ENCODE peak calls at places on chromosomes 3 and 15, in nine cellular contexts. M is colonic mucosa; X is fibroblast of lung; Z is spleen; E is left ventricle myocardium inferior; C is GM10248; O is gastrocnemius medialis; P is OCI-LY7; U is CD8-positive, alpha-beta T cell. L is an unnamed sample.

GRCh38 chr3:4633078-4634004 is 140.2 kb downstream of the ITPR1 start:
- DNase-seq in M (no peak), X (peak), Z (no peak), E (no peak), C (peak), O (no peak), P (peak), U (no peak), L (peak)

GRCh38 chr3:170712336-170712735 is 126.5 kb upstream of the SLC7A14 start:
- DNase-seq in M (no peak), X (peak), Z (no peak), E (no peak), C (no peak), O (no peak), P (no peak), U (no peak), L (no peak)

GRCh38 chr3:167851171-167851570 is 115.7 kb downstream of the SERPINI1 start:
- DNase-seq in M (no peak), X (peak), Z (no peak), E (no peak), C (no peak), O (no peak), P (no peak), U (no peak), L (no peak)

GRCh38 chr15:88255109-88255495 is 1.4 kb downstream of the NTRK3 start:
- DNase-seq in M (no peak), X (no peak), Z (no peak), E (no peak), C (no peak), O (no peak), P (no peak), U (no peak), L (no peak)

GRCh38 chr3:42906085-42906904 is at the start of gene ZNF662:
- DNase-seq in M (peak), X (peak), Z (peak), E (peak), C (no peak), O (peak), P (no peak), U (peak), L (no peak)

GRCh38 chr15:83323296-83323711 is 38.8 kb upstream of the BNC1 start:
- DNase-seq in M (no peak), X (peak), Z (no peak), E (no peak), C (no peak), O (no peak), P (no peak), U (no peak), L (no peak)

GRCh38 chr3:10557783-10558373 is 52.5 kb upstream of the ATP2B2 start:
- DNase-seq in M (no peak), X (peak), Z (no peak), E (no peak), C (no peak), O (no peak), P (no peak), U (no peak), L (no peak)

GRCh38 chr15:88513195-88513594 is 33.3 kb downstream of the DET1 start:
- DNase-seq in M (no peak), X (peak), Z (no peak), E (no peak), C (no peak), O (no peak), P (no peak), U (no peak), L (no peak)

GRCh38 chr3:39189150-39189510 is 3.3 kb downstream of the XIRP1 start:
- DNase-seq in M (no peak), X (no peak), Z (no peak), E (no peak), C (no peak), O (no peak), P (no peak), U (no peak), L (no peak)

GRCh38 chr15:40343512-40343911 is 2.8 kb upstream of the CCDC9B start:
- DNase-seq in M (no peak), X (peak), Z (no peak), E (no peak), C (no peak), O (no peak), P (no peak), U (no peak), L (peak)

GRCh38 chr15:60477991-60478632 is 830 bp downstream of the ICE2 start:
- DNase-seq in M (peak), X (peak), Z (no peak), E (no peak), C (peak), O (no peak), P (peak), U (no peak), L (peak)

GRCh38 chr3:128144512-128144911 is 8.8 kb upstream of the EEFSEC start:
- DNase-seq in M (no peak), X (no peak), Z (no peak), E (no peak), C (no peak), O (no peak), P (no peak), U (no peak), L (no peak)

GRCh38 chr3:123685780-123686179 is 100.9 kb upstream of the HACD2 start:
- DNase-seq in M (no peak), X (no peak), Z (no peak), E (no peak), C (no peak), O (no peak), P (no peak), U (no peak), L (no peak)

GRCh38 chr15:72128360-72128759 is 10.2 kb downstream of the SENP8 start:
- DNase-seq in M (no peak), X (no peak), Z (no peak), E (no peak), C (no peak), O (no peak), P (no peak), U (no peak), L (no peak)

GRCh38 chr3:33074217-33075067 is 22.5 kb downstream of the GLB1 start:
- DNase-seq in M (peak), X (peak), Z (no peak), E (peak), C (peak), O (no peak), P (peak), U (peak), L (peak)

GRCh38 chr15:71780349-71780976 is 29.9 kb upstream of the NR2E3 start:
- DNase-seq in M (no peak), X (peak), Z (no peak), E (no peak), C (peak), O (no peak), P (peak), U (peak), L (peak)

GRCh38 chr3:185420762-185421161 is 57.8 kb downstream of the MAP3K13 start:
- DNase-seq in M (peak), X (peak), Z (no peak), E (no peak), C (no peak), O (no peak), P (no peak), U (no peak), L (peak)

GRCh38 chr15:70353606-70354259 is 256.0 kb upstream of the TLE3 start:
- DNase-seq in M (no peak), X (no peak), Z (no peak), E (no peak), C (no peak), O (no peak), P (no peak), U (no peak), L (no peak)

GRCh38 chr15:90062023-90062728 is 40.1 kb downstream of the IDH2 start:
- DNase-seq in M (peak), X (peak), Z (no peak), E (peak), C (no peak), O (no peak), P (peak), U (peak), L (peak)

GRCh38 chr3:73431136-73431933 is 193.4 kb downstream of the PDZRN3 start:
- DNase-seq in M (no peak), X (no peak), Z (no peak), E (no peak), C (no peak), O (no peak), P (no peak), U (no peak), L (no peak)

GRCh38 chr15:98076021-98076816 is 115.7 kb downstream of the ARRDC4 start:
- DNase-seq in M (no peak), X (peak), Z (no peak), E (peak), C (no peak), O (peak), P (no peak), U (no peak), L (no peak)

GRCh38 chr3:12420393-12420792 is 63.9 kb upstream of the TSEN2 start:
- DNase-seq in M (no peak), X (peak), Z (no peak), E (no peak), C (no peak), O (no peak), P (no peak), U (no peak), L (no peak)

GRCh38 chr3:153043729-153044314 is 118.2 kb upstream of the RAP2B start:
- DNase-seq in M (no peak), X (peak), Z (no peak), E (no peak), C (no peak), O (no peak), P (no peak), U (no peak), L (no peak)

GRCh38 chr3:105177558-105177957 is 189.2 kb upstream of the ALCAM start:
- DNase-seq in M (no peak), X (no peak), Z (no peak), E (no peak), C (no peak), O (no peak), P (no peak), U (no peak), L (no peak)

GRCh38 chr3:175153595-175153994 is 294.5 kb downstream of the NAALADL2 start:
- DNase-seq in M (no peak), X (no peak), Z (no peak), E (no peak), C (no peak), O (no peak), P (no peak), U (no peak), L (no peak)

GRCh38 chr3:153572654-153573053 is 410.6 kb downstream of the RAP2B start:
- DNase-seq in M (no peak), X (no peak), Z (no peak), E (no peak), C (no peak), O (no peak), P (no peak), U (no peak), L (no peak)

GRCh38 chr15:58331903-58332675 is 99.7 kb upstream of the LIPC start:
- DNase-seq in M (peak), X (peak), Z (peak), E (peak), C (peak), O (peak), P (peak), U (peak), L (peak)

GRCh38 chr3:105277656-105278055 is 89.1 kb upstream of the ALCAM start:
- DNase-seq in M (no peak), X (peak), Z (no peak), E (no peak), C (no peak), O (no peak), P (no peak), U (no peak), L (no peak)

GRCh38 chr15:82942691-82943090 is 9.8 kb downstream of the HOMER2 start:
- DNase-seq in M (no peak), X (peak), Z (peak), E (no peak), C (no peak), O (peak), P (no peak), U (no peak), L (no peak)

GRCh38 chr15:92810418-92811138 is 89.5 kb upstream of the CHD2 start:
- DNase-seq in M (peak), X (peak), Z (peak), E (peak), C (no peak), O (peak), P (peak), U (no peak), L (peak)

GRCh38 chr3:169618894-169619792 is 44.4 kb downstream of the MECOM start:
- DNase-seq in M (peak), X (no peak), Z (no peak), E (no peak), C (no peak), O (no peak), P (no peak), U (no peak), L (no peak)

GRCh38 chr15:25051399-25052154 is 96.8 kb downstream of the SNRPN start:
- DNase-seq in M (no peak), X (no peak), Z (peak), E (no peak), C (no peak), O (no peak), P (no peak), U (no peak), L (no peak)

GRCh38 chr3:177835008-177835407 is 637.7 kb upstream of the TBL1XR1 start:
- DNase-seq in M (no peak), X (peak), Z (no peak), E (no peak), C (no peak), O (no peak), P (no peak), U (no peak), L (no peak)

GRCh38 chr3:151538706-151539403 is 78.0 kb upstream of the IGSF10 start:
- DNase-seq in M (no peak), X (peak), Z (no peak), E (no peak), C (no peak), O (peak), P (no peak), U (no peak), L (no peak)

GRCh38 chr3:183930069-183930468 is 45.4 kb upstream of the PARL start:
- DNase-seq in M (peak), X (no peak), Z (no peak), E (no peak), C (no peak), O (no peak), P (no peak), U (no peak), L (no peak)

GRCh38 chr15:66943456-66944095 is 121.8 kb upstream of the SMAD3 start:
- DNase-seq in M (peak), X (no peak), Z (no peak), E (no peak), C (no peak), O (no peak), P (peak), U (no peak), L (peak)

GRCh38 chr3:57958642-57959406 is 49.4 kb upstream of the FLNB start:
- DNase-seq in M (no peak), X (peak), Z (no peak), E (peak), C (peak), O (no peak), P (no peak), U (no peak), L (no peak)
- TF ChIP-seq CTCF in M (no peak), X (no peak), Z (no peak), E (no peak), C (no peak), O (no peak), P (no peak), U (no peak), L (no peak)

GRCh38 chr3:112531358-112531781 is 30.4 kb downstream of the ATG3 start:
- DNase-seq in M (no peak), X (peak), Z (no peak), E (no peak), C (peak), O (no peak), P (peak), U (no peak), L (peak)
- TF ChIP-seq CTCF in M (peak), X (no peak), Z (peak), E (peak), C (peak), O (peak), P (peak), U (peak), L (peak)

DNA sequence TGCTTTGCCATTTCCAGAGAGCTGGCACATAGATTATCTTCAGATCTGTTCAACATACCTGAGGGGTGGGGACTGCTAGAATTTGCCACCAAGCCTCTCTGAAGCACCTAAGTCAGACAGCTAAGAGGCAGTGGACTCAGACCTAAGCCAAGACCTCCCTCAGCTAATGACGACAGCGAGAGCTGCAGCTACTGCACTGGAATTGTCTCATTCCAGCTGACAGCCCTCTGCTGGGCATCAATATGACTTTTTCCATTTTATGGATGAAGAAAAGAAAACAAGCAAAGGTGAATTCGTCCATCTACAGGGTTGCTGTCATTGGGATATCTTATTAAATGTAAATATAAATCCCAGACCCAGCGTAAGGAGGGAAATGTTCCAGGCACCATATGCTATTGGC is 85.3 kb upstream of the LRTM1 start:
- DNase-seq in M (no peak), X (peak), Z (no peak), E (no peak), C (no peak), O (no peak), P (no peak), U (no peak), L (no peak)
- TF ChIP-seq CTCF in M (no peak), X (no peak), Z (no peak), E (peak), C (no peak), O (no peak), P (no peak), U (no peak), L (no peak)

GRCh38 chr15:28921925-28922711 is 36.3 kb downstream of the APBA2 start:
- DNase-seq in M (no peak), X (no peak), Z (peak), E (no peak), C (no peak), O (no peak), P (no peak), U (no peak), L (no peak)
- TF ChIP-seq CTCF in M (no peak), X (no peak), Z (no peak), E (peak), C (no peak), O (no peak), P (no peak), U (no peak), L (no peak)

GRCh38 chr3:8624612-8625011 is 20.0 kb downstream of the SSUH2 start:
- DNase-seq in M (no peak), X (no peak), Z (no peak), E (no peak), C (no peak), O (no peak), P (no peak), U (no peak), L (no peak)

GRCh38 chr3:8621872-8622271 is 22.7 kb downstream of the SSUH2 start:
- DNase-seq in M (no peak), X (peak), Z (no peak), E (no peak), C (no peak), O (no peak), P (no peak), U (no peak), L (no peak)

GRCh38 chr3:8621141-8621540 is 23.5 kb downstream of the SSUH2 start:
- DNase-seq in M (no peak), X (no peak), Z (no peak), E (no peak), C (no peak), O (no peak), P (no peak), U (no peak), L (no peak)

GRCh38 chr3:8623741-8624140 is 20.9 kb downstream of the SSUH2 start:
- DNase-seq in M (no peak), X (no peak), Z (no peak), E (no peak), C (no peak), O (no peak), P (no peak), U (no peak), L (no peak)

DNA sequence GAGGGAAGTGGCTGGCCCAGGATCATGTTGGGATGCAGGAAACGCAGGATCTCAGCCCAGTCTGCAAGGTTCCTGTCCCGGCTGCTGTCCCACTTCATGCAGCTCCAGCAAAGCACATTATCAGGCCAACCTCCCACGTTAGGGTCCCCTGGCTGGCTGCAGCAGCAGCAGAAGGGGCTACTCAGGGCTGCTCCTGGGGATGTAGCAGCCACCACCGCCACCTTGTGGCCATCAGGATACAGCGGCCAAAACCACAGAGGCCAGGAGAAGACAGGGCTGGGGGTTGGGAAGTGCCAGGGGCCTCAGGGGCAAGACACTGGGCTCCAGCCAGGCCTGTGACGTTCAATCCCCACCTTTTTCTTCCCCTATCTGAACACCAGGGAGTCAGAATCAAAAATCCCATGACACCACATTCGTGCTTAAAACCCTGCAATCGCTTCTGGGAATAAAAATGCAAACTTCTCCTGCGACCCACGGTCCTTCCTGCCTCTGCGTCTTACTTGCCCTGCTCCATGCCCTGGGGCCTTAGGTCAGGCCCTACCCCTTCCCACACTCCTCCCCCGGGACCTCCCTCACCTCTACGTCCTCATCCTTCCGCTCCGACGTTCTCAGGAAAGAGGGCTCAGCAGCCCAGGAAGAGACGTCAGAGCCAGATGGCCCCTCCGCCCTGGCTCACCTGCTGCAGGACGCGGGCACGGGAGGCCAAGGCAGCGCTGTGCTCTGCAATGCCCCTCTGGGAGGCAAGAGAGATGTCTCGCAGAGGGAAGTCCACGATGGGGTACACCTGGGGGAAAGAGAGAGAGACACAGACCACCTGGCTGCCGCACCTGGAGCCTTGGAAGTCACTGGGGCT is 21.5 kb downstream of the SSUH2 start:
- DNase-seq in M (peak), X (peak), Z (no peak), E (peak), C (peak), O (peak), P (peak), U (peak), L (peak)
- TF ChIP-seq CTCF in M (peak), X (peak), Z (peak), E (peak), C (peak), O (peak), P (peak), U (no peak), L (peak)

DNA sequence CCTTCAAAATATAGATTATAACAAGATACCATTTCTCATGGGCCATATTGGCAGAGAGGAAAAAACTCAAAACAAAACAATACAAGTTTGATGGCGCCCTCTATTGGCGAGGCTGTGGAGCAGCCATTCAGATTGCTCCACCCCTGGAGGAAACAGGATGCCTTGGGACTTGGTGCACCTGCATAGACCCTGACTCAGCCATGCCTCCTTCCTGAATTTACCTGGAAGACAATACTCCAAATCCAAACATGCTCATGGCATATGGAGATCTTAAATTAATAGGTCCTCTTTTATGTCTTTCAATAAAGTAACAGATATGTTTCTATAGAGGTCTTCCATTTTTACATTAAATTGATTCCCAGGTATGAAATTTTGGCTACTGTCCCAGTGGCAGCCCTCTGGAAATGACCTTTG is 90.0 kb downstream of the APBA2 start:
- DNase-seq in M (peak), X (peak), Z (peak), E (no peak), C (peak), O (no peak), P (peak), U (peak), L (peak)
- TF ChIP-seq CTCF in M (peak), X (peak), Z (peak), E (peak), C (peak), O (peak), P (peak), U (peak), L (peak)

DNA sequence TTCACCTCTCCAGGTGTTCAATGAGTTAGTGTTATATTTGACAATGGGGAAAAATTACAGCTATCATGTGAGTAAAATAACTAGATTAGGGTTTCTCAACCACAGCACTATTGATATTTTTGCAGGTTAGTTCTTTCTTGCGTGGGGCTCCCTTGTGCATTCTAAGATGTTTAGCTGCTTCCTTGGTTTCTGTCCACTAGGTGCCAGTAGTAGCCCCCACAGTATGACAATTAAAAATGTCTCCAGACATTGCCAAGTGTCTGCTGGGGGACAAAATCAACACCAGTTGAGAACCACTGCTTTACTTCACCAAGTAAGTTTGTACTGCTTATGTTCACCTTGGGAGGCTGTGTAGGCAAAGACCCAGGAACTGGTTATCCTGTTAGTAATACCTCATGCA is 618.7 kb downstream of the EDEM1 start:
- DNase-seq in M (no peak), X (no peak), Z (no peak), E (no peak), C (no peak), O (no peak), P (peak), U (no peak), L (peak)
- TF ChIP-seq CTCF in M (no peak), X (no peak), Z (no peak), E (no peak), C (peak), O (no peak), P (peak), U (no peak), L (peak)